ENCODE peak calls at places on chromosomes 2 and 18, in five cellular contexts. P is B cell, F is HFFc6, T is sigmoid colon, D is MM.1S. B is an unnamed sample.

GRCh38 chr2:105785095-105785847 is 40.6 kb downstream of the NCK2 start:
- DNase-seq in P (no peak), F (no peak), T (no peak), D (no peak), B (no peak)

GRCh38 chr18:6509417-6510198 is 94.9 kb upstream of the L3MBTL4 start:
- DNase-seq in P (no peak), F (no peak), T (no peak), D (no peak), B (no peak)

GRCh38 chr2:234500394-234501006 is 3.6 kb upstream of the ARL4C start:
- DNase-seq in P (peak), F (peak), T (no peak), D (peak), B (peak)

GRCh38 chr2:25777077-25777476 is 101.2 kb downstream of the ASXL2 start:
- DNase-seq in P (no peak), F (no peak), T (no peak), D (no peak), B (no peak)

GRCh38 chr2:143525006-143525405 is 395.8 kb downstream of the ARHGAP15 start:
- DNase-seq in P (no peak), F (peak), T (no peak), D (no peak), B (no peak)

GRCh38 chr2:212539145-212539880 is 711 bp upstream of the ERBB4 start:
- DNase-seq in P (no peak), F (no peak), T (peak), D (no peak), B (no peak)

GRCh38 chr2:132731431-132731830 is 61.4 kb upstream of the LYPD1 start:
- DNase-seq in P (no peak), F (peak), T (no peak), D (no peak), B (no peak)

GRCh38 chr2:55089716-55090115 is 39.5 kb upstream of the RTN4 start:
- DNase-seq in P (no peak), F (no peak), T (no peak), D (no peak), B (no peak)

GRCh38 chr2:66938471-66938967 is 458.6 kb upstream of the ETAA1 start:
- DNase-seq in P (no peak), F (no peak), T (no peak), D (no peak), B (no peak)

GRCh38 chr2:9206991-9207640 is 504 bp downstream of the ASAP2 start:
- DNase-seq in P (peak), F (no peak), T (no peak), D (peak), B (peak)

GRCh38 chr2:41886757-41887156 is 161.1 kb upstream of the PKDCC start:
- DNase-seq in P (no peak), F (no peak), T (no peak), D (no peak), B (no peak)

GRCh38 chr18:32549248-32549842 is 78.7 kb upstream of the GAREM1 start:
- DNase-seq in P (peak), F (no peak), T (no peak), D (peak), B (peak)
- TF ChIP-seq CTCF in P (peak), F (peak), T (peak), D (peak), B (no peak)

DNA sequence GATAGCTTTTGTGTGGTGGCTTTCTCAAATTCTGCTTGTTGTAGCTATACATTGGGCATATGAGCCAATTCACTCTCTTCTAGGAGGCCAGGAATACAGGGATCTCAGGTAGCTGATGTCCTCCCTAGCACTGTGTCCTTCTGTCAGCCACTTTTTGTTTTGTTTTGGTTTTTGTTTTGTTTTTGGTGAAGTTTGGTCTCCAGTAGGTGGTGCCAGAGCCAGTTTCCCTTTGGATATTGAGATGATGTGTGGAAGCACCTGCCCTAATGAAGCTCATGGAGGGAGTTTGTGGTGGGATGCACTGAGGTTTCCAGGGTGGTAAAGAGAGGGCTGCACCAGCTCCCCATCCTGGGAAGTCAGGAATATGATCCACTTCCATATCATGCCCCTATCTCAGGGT is 100.5 kb upstream of the VWC2L start:
- DNase-seq in P (no peak), F (no peak), T (no peak), D (peak), B (no peak)
- TF ChIP-seq CTCF in P (no peak), F (peak), T (no peak), D (peak), B (peak)

GRCh38 chr2:75456825-75457224 is 103.9 kb downstream of the EVA1A start:
- DNase-seq in P (no peak), F (no peak), T (no peak), D (no peak), B (no peak)
- TF ChIP-seq CTCF in P (no peak), F (no peak), T (no peak), D (no peak), B (no peak)

GRCh38 chr2:8002765-8003393 is 679.0 kb upstream of the ID2 start:
- DNase-seq in P (no peak), F (no peak), T (no peak), D (no peak), B (no peak)

GRCh38 chr2:7999683-8000476 is 682.0 kb upstream of the ID2 start:
- DNase-seq in P (no peak), F (no peak), T (no peak), D (no peak), B (no peak)

GRCh38 chr2:8004250-8004681 is 677.6 kb upstream of the ID2 start:
- DNase-seq in P (no peak), F (peak), T (peak), D (no peak), B (no peak)

GRCh38 chr2:8003462-8004075 is 678.3 kb upstream of the ID2 start:
- DNase-seq in P (no peak), F (peak), T (peak), D (no peak), B (no peak)

GRCh38 chr2:8000861-8001260 is 681.0 kb upstream of the ID2 start:
- DNase-seq in P (peak), F (no peak), T (no peak), D (no peak), B (no peak)
- TF ChIP-seq CTCF in P (no peak), F (peak), T (no peak), D (peak), B (no peak)

GRCh38 chr18:7872569-7872968 is 305.5 kb downstream of the PTPRM start:
- DNase-seq in P (no peak), F (peak), T (no peak), D (no peak), B (no peak)
- TF ChIP-seq CTCF in P (no peak), F (peak), T (no peak), D (no peak), B (no peak)

GRCh38 chr2:21866316-21866715 is 742.5 kb downstream of the TDRD15 start:
- DNase-seq in P (peak), F (no peak), T (no peak), D (no peak), B (no peak)
- TF ChIP-seq CTCF in P (no peak), F (no peak), T (no peak), D (no peak), B (no peak)

B was measured in GM20000.